ENCODE peak calls at places on chromosome 17, in four cellular contexts. L is H1, E is K562, M is HepG2. O is an unnamed sample.
A peak's percentile ranks its signal among the peaks of the same experiment; 100 is the strongest.

GRCh38 chr17:31715436-31715835 is 143.6 kb downstream of the COPRS start:
- DNase-seq in L (peak; percentile 33), E (no peak), M (no peak), O (no peak)

GRCh38 chr17:7916799-7917198 is 710 bp upstream of the RNF227 start:
- DNase-seq in L (no peak), E (no peak), M (peak; percentile 5), O (no peak)

GRCh38 chr17:45784583-45785372 is 658 bp downstream of the CRHR1 start:
- DNase-seq in L (peak; percentile 80), E (peak; percentile 69), M (peak; percentile 24), O (no peak)

GRCh38 chr17:16428098-16428882 is 12.9 kb downstream of the TRPV2 start:
- DNase-seq in L (peak; percentile 44), E (peak; percentile 69), M (peak; percentile 64), O (no peak)

GRCh38 chr17:76191891-76192290 is 48.4 kb downstream of the RNF157 start:
- DNase-seq in L (no peak), E (no peak), M (no peak), O (peak; percentile 85)

GRCh38 chr17:15361151-15361550 is 19.8 kb upstream of the TEKT3 start:
- DNase-seq in L (no peak), E (no peak), M (no peak), O (no peak)

GRCh38 chr17:55496094-55496881 is 15.0 kb downstream of the SMIM36 start:
- DNase-seq in L (no peak), E (peak; percentile 23), M (peak; percentile 28), O (no peak)

GRCh38 chr17:71114911-71115668 is 945.8 kb downstream of the KCNJ2 start:
- DNase-seq in L (no peak), E (no peak), M (no peak), O (no peak)

GRCh38 chr17:72588961-72589360 is 468.1 kb downstream of the SOX9 start:
- DNase-seq in L (no peak), E (no peak), M (peak; percentile 67), O (no peak)

GRCh38 chr17:27569257-27569722 is 61.7 kb upstream of the LGALS9 start:
- DNase-seq in L (peak; percentile 81), E (peak; percentile 87), M (no peak), O (no peak)

GRCh38 chr17:46151762-46152161 is 41.5 kb downstream of the KANSL1 start:
- DNase-seq in L (no peak), E (no peak), M (no peak), O (no peak)

GRCh38 chr17:49914096-49914490 is 54.9 kb upstream of the DLX4 start:
- DNase-seq in L (no peak), E (no peak), M (no peak), O (no peak)

GRCh38 chr17:51352798-51353197 is 92.5 kb downstream of the UTP18 start:
- DNase-seq in L (no peak), E (no peak), M (no peak), O (no peak)

GRCh38 chr17:78785011-78785662 is 3.1 kb upstream of the CYTH1 start:
- DNase-seq in L (no peak), E (peak; percentile 66), M (no peak), O (no peak)

GRCh38 chr17:1493291-1493980 is 950 bp upstream of the MYO1C start:
- DNase-seq in L (no peak), E (no peak), M (no peak), O (no peak)

GRCh38 chr17:30922235-30922993 is 669 bp downstream of the ADAP2 start:
- DNase-seq in L (peak; percentile 66), E (no peak), M (no peak), O (no peak)

GRCh38 chr17:7881655-7882054 is 6.9 kb upstream of the CHD3 start:
- DNase-seq in L (no peak), E (no peak), M (no peak), O (no peak)

DNA sequence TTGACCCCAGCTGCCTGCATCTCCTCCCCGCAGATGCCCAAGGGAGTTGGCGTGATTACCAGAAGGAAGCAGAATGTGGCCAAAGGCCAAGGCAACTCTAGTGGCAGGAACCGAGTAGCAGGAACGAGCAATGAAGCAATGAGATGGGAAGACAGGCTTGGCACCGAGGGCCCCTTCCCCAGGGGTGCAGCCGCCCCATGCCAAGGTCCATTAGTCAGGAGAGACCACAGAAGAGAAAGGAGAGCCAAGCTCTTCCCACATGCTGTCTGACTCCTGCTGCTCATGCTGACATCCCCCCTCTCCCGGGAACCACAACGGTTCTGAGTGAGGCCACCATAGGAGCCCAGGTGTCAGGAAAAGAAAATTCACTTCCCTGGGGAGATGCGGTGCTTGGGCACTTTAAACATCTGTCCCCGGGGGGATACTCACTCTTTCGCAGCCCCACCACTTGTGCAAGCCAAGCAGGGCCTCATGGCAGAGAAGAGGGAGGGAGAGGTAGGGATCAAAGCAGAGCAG is 67.4 kb downstream of the MYO18A start:
- DNase-seq in L (no peak), E (no peak), M (no peak), O (no peak)
- TF ChIP-seq CREB1 in L (no peak), E (no peak), M (no peak), O (no peak)

DNA sequence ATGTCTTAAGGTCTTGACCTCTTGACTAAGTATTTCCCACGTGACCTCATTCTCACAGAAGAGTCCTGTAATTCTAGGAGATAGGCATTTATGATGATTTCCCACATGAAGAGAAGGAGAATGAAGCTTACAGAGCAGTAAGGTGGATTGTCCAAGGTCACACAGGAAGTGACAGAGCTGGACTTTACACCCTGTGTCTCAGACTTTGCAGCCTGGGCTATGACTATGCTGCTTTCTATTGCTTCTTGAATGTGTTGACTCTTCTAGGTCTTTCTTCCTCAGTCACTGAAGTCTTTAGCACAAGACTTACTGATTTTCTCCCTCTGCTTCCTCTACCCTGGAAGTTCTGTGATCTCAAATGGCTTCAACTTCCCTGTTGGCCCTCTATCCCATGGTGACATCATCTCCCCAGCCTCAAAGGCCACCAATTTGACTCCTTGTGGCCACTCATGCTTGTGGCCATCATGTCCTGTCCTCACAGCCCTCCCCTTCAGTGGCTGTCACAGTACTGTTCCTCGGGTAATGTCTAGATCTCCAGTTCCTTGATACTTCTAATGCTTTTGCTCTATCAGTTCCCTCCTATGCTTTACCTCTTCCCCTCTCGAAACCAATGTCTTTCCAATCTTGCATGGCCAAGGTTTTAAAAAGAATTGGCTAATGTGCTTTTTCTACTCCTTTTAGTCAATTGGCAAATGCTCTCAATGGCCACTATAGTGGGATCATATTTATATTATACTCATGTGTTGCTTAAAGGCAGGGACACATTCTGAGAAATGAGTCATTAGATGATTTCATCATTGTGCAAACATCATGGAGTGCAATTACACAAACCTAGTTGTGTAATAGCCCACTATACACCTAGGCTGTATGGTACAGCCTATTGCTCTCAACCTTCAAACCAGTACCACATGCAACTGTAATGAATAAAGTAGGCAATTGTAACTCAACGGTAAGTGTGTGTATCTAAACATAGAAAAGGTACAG is 181.1 kb downstream of the HS3ST3A1 start:
- DNase-seq in L (no peak), E (peak; percentile 4), M (peak; percentile 86), O (no peak)
- TF ChIP-seq ZNF274 in L (no peak), E (no peak), M (no peak), O (no peak)

GRCh38 chr17:56707312-56708219 is 114.1 kb downstream of the NOG start:
- DNase-seq in L (no peak), E (no peak), M (no peak), O (no peak)

GRCh38 chr17:56708220-56708567 is 114.7 kb downstream of the NOG start:
- DNase-seq in L (no peak), E (no peak), M (no peak), O (no peak)

GRCh38 chr17:56710986-56711385 is 117.5 kb downstream of the NOG start:
- DNase-seq in L (no peak), E (no peak), M (no peak), O (no peak)

GRCh38 chr17:56708670-56709410 is 115.3 kb downstream of the NOG start:
- DNase-seq in L (no peak), E (no peak), M (no peak), O (no peak)
- H2AFZ ChIP-seq in L (no peak overlapping the region), E (no peak overlapping the region), M (no peak overlapping the region), O (no peak overlapping the region)

DNA sequence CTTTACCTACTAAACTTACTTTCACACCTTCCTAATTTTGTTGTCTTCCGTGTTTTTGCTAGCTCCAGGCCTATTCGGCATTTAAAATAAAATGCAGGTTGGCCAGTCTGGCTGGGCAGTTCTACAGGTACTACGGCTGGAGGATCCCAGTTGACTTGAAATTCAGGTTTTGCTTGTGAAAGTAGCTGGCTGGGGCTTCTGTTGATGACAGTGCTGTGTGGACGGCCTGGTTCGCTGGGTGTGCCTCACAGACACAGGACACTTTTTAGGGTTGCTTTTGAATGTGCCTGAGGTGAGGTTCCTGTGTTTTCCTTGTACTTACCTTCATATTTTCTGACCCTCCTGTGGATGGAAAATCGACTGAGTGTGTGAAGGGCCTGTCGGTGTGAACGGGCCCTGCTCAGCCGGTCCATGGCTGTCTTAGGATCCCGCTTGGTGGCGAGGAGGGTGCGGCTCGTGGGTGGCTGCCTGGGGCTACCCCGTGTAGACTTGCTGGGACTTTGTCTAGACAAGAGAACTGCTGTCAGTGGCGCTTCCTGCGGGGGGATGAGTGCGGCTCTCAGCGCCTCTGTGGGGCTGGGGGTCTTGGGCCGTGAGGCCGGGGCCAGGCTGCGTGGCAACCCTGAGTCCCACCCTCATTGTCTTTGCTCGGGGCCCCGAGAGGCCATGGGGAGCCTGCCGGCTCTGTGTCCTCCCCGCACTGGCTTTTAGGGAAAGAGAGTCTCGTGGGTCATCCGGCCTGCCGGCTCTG is 18.7 kb upstream of the ZNF750 start:
- DNase-seq in L (no peak), E (no peak), M (no peak), O (no peak)
- TF ChIP-seq CREB1 in L (no peak), E (no peak), M (no peak), O (no peak)

DNA sequence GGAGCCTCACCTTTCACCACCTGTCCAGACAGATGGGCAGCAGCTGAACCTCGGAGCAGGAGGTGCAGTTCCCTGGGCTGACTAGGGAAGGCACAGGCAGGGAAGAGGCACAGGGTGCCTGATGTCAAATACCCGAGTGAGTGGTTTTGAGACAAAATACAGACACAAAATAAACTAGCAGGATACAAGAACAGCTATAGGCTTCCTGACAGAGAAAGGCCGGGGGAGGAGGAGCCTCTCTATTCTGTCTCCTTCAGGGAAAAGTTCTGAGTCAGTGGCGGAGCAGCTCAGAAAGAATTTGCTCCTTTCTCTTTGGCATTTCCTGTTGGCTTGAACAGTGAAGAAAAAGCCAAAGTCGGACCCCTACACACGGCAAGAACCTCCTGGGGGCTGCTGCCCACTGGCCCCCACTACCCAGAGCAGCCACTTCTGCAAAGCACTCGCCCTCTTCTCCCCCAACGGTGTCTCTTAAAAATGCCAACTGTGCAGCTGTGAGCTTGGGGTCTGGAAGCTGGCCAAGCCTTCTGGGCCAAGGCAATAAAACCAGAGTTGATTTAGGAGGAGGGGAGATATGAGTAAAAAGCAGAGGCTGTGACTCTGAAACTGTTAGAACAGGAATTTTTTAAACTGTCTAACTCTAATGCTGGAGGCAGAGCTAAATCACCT is 14.4 kb upstream of the FAAP100 start:
- DNase-seq in L (no peak), E (no peak), M (no peak), O (no peak)
- TF ChIP-seq ZNF274 in L (no peak), E (no peak), M (no peak), O (no peak)

GRCh38 chr17:3472137-3472536 is 518 bp upstream of the SPATA22 start:
- DNase-seq in L (no peak), E (no peak), M (no peak), O (no peak)

GRCh38 chr17:3475155-3475808 is 515 bp upstream of the ASPA start:
- DNase-seq in L (no peak), E (no peak), M (no peak), O (no peak)

GRCh38 chr17:3471599-3471998 is at the start of gene SPATA22:
- DNase-seq in L (no peak), E (no peak), M (no peak), O (no peak)

GRCh38 chr17:3475812-3476686 is at the start of gene ASPA:
- DNase-seq in L (no peak), E (no peak), M (no peak), O (no peak)

GRCh38 chr17:3474212-3474611 is 1.6 kb upstream of the ASPA start:
- DNase-seq in L (no peak), E (no peak), M (peak; percentile 81), O (no peak)
- H2AFZ ChIP-seq in L (no peak overlapping the region), E (no peak overlapping the region), M (no peak overlapping the region), O (no peak overlapping the region)